ENCODE peak calls at places on chromosomes 6 and 20, in six cellular contexts. O, K, J, N, X and U are unnamed samples.

GRCh38 chr6:7532232-7532631 is 9.2 kb upstream of the DSP start:
- DNase-seq in X (peak), J (no peak), O (no peak), K (no peak), N (no peak), U (no peak)

GRCh38 chr6:137927777-137928218 is 60.7 kb downstream of the TNFAIP3 start:
- DNase-seq in K (no peak), N (no peak), J (no peak), O (no peak), X (peak), U (no peak)

GRCh38 chr6:123821112-123821511 is 17.4 kb downstream of the NKAIN2 start:
- DNase-seq in K (no peak), J (no peak), X (no peak), O (no peak), N (no peak), U (no peak)

GRCh38 chr6:11969092-11969491 is 43.0 kb upstream of the HIVEP1 start:
- DNase-seq in N (no peak), K (no peak), O (no peak), X (no peak), J (no peak), U (no peak)

GRCh38 chr6:87001494-87001893 is 64.2 kb downstream of the HTR1E start:
- DNase-seq in X (no peak), K (no peak), O (no peak), J (no peak), N (no peak), U (no peak)

GRCh38 chr20:11195169-11195568 is 521.4 kb upstream of the JAG1 start:
- DNase-seq in K (no peak), N (no peak), X (peak), O (no peak), J (no peak), U (peak)

GRCh38 chr20:2140561-2140960 is 38.9 kb downstream of the STK35 start:
- DNase-seq in O (no peak), J (no peak), N (no peak), X (peak), K (peak), U (no peak)

GRCh38 chr20:61189534-61189933 is 62.5 kb upstream of the CDH4 start:
- DNase-seq in K (no peak), X (no peak), J (no peak), N (no peak), O (no peak), U (no peak)

GRCh38 chr6:109867970-109868358 is 110.1 kb upstream of the GPR6 start:
- DNase-seq in K (no peak), N (no peak), X (no peak), J (no peak), O (no peak), U (no peak)

GRCh38 chr6:34161857-34162515 is 16.1 kb upstream of the GRM4 start:
- DNase-seq in X (no peak), K (no peak), N (no peak), J (peak), O (no peak), U (no peak)

GRCh38 chr20:47272893-47273590 is 83.5 kb downstream of the ZMYND8 start:
- DNase-seq in X (peak), O (peak), K (peak), N (peak), J (no peak), U (peak)

GRCh38 chr6:9417400-9417799 is 982.1 kb upstream of the SLC35B3 start:
- DNase-seq in K (no peak), N (no peak), O (no peak), X (no peak), J (no peak), U (no peak)